ENCODE peak calls at places on chromosomes 7 and 10, in five cellular contexts. One of them, this sample, is unnamed.

GRCh38 chr10:35328404-35329037 is 7.8 kb upstream of the CCNY start:
- DNase-seq in IMR-90: peak
- DNase-seq in SK-N-SH: no peak
- DNase-seq in K562: no peak
- DNase-seq in GM12878: no peak
- DNase-seq in this sample: no peak

GRCh38 chr10:51007781-51008180 is 66.5 kb upstream of the PRKG1 start:
- DNase-seq in IMR-90: peak
- DNase-seq in SK-N-SH: no peak
- DNase-seq in K562: no peak
- DNase-seq in GM12878: no peak
- DNase-seq in this sample: no peak

GRCh38 chr10:3091346-3091787 is 24.0 kb downstream of the PFKP start:
- DNase-seq in IMR-90: peak
- DNase-seq in SK-N-SH: no peak
- DNase-seq in K562: no peak
- DNase-seq in GM12878: no peak
- DNase-seq in this sample: peak

GRCh38 chr7:73678862-73679261 is 4.4 kb downstream of the DNAJC30 start:
- DNase-seq in IMR-90: no peak
- DNase-seq in SK-N-SH: no peak
- DNase-seq in K562: no peak
- DNase-seq in GM12878: no peak
- DNase-seq in this sample: peak

GRCh38 chr10:86961481-86962091 is 3.2 kb downstream of the SNCG start:
- DNase-seq in IMR-90: peak
- DNase-seq in SK-N-SH: no peak
- DNase-seq in K562: no peak
- DNase-seq in GM12878: no peak
- DNase-seq in this sample: no peak

GRCh38 chr10:73253226-73253557 is 748 bp upstream of the MRPS16 start:
- DNase-seq in IMR-90: no peak
- DNase-seq in SK-N-SH: no peak
- DNase-seq in K562: no peak
- DNase-seq in GM12878: no peak
- DNase-seq in this sample: peak

GRCh38 chr7:143408686-143409551 is at the start of gene EPHA1:
- DNase-seq in IMR-90: no peak
- DNase-seq in SK-N-SH: no peak
- DNase-seq in K562: peak
- DNase-seq in GM12878: no peak
- DNase-seq in this sample: no peak

GRCh38 chr7:146902728-146903127 is 786.1 kb downstream of the CNTNAP2 start:
- DNase-seq in IMR-90: no peak
- DNase-seq in SK-N-SH: no peak
- DNase-seq in K562: no peak
- DNase-seq in GM12878: no peak
- DNase-seq in this sample: no peak

GRCh38 chr7:50584793-50585399 is 19.7 kb upstream of the DDC start:
- DNase-seq in IMR-90: no peak
- DNase-seq in SK-N-SH: no peak
- DNase-seq in K562: no peak
- DNase-seq in GM12878: no peak
- DNase-seq in this sample: no peak

GRCh38 chr7:12228024-12228423 is 16.9 kb downstream of the TMEM106B start:
- DNase-seq in IMR-90: no peak
- DNase-seq in SK-N-SH: no peak
- DNase-seq in K562: no peak
- DNase-seq in GM12878: no peak
- DNase-seq in this sample: no peak

GRCh38 chr10:113589225-113589770 is 36.4 kb downstream of the HABP2 start:
- DNase-seq in IMR-90: no peak
- DNase-seq in SK-N-SH: no peak
- DNase-seq in K562: no peak
- DNase-seq in GM12878: no peak
- DNase-seq in this sample: peak

GRCh38 chr10:78914502-78915330 is 154.1 kb upstream of the ZMIZ1 start:
- DNase-seq in IMR-90: no peak
- DNase-seq in SK-N-SH: no peak
- DNase-seq in K562: no peak
- DNase-seq in GM12878: peak
- DNase-seq in this sample: no peak

GRCh38 chr7:113774182-113774807 is 144.5 kb downstream of the PPP1R3A start:
- DNase-seq in IMR-90: peak
- DNase-seq in SK-N-SH: peak
- DNase-seq in K562: no peak
- DNase-seq in GM12878: no peak
- DNase-seq in this sample: peak

DNA sequence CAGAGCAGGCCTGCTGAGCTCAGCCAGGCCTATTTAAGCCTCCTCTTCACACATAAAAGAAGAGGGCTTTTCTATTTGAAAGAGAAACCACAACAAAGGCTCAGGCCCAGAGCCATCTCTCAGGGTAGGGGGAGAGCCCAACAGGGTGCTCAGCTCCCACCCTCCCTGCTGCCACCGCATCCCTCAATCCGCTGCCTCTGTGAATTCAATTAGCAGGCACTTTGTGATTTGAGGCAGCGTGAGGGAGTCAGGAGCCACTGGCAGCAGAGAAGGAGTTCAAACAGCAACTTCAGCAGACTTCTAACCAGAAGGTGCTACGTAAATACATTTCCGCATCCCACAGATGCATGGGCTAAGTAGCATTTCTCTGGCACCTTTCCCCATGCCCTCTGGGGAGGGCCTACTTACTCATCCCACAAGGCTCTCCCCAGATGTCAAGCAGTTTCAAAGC is 45.2 kb downstream of the LRRC20 start:
- DNase-seq in IMR-90: peak
- DNase-seq in SK-N-SH: no peak
- DNase-seq in K562: no peak
- DNase-seq in GM12878: no peak
- DNase-seq in this sample: no peak
- TF ChIP-seq MXI1 in IMR-90: no peak
- TF ChIP-seq MXI1 in SK-N-SH: no peak
- TF ChIP-seq MXI1 in K562: no peak
- TF ChIP-seq MXI1 in GM12878: no peak
- TF ChIP-seq MXI1 in this sample: no peak

DNA sequence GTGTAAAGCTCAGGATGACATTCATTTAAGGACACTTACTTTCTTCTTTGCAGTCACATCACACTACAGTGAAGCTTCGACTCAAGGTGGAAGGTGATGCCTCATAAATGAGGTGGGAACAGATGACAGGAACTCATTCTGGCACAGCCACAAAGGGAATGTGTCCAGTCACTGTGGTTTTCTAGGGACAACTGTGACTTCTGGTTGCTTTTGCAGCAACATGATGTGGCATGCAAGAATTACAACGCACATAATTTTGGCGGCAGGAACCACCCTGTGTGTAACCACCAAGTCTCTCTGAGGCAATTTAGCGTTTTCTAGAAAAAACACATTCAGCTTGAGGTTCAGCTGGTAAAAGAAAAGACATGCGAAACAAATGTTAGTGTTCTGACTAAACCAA is 32.0 kb upstream of the FERD3L start:
- DNase-seq in IMR-90: no peak
- DNase-seq in SK-N-SH: no peak
- DNase-seq in K562: no peak
- DNase-seq in GM12878: no peak
- DNase-seq in this sample: no peak
- TF ChIP-seq MXI1 in IMR-90: no peak
- TF ChIP-seq MXI1 in SK-N-SH: no peak
- TF ChIP-seq MXI1 in K562: no peak
- TF ChIP-seq MXI1 in GM12878: no peak
- TF ChIP-seq MXI1 in this sample: no peak

GRCh38 chr10:12566161-12567115 is 217.1 kb downstream of the CAMK1D start:
- DNase-seq in IMR-90: peak
- DNase-seq in SK-N-SH: no peak
- DNase-seq in K562: no peak
- DNase-seq in GM12878: no peak
- DNase-seq in this sample: no peak
- TF ChIP-seq MXI1 in IMR-90: no peak
- TF ChIP-seq MXI1 in SK-N-SH: no peak
- TF ChIP-seq MXI1 in K562: no peak
- TF ChIP-seq MXI1 in GM12878: no peak
- TF ChIP-seq MXI1 in this sample: no peak

DNA sequence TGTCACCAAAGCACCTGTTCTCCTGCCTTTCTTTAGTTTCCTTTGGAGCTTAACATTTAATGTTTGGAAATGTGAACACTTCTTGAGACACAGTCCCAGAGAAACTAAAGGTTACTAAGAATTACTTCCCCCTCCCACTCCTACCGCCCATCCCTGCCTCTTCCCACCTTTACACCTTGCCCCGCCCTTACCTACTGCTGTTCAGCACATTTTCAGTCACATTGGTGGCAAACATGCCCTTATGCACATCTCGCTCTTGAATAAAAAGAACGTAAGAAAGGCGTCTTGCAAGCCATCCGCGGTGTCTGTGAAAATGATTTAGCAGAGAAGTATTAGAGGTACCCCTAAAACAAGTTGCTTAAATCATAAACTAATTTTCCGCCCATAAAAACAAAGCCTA is 8.2 kb downstream of the GPAM start:
- DNase-seq in IMR-90: no peak
- DNase-seq in SK-N-SH: no peak
- DNase-seq in K562: no peak
- DNase-seq in GM12878: no peak
- DNase-seq in this sample: no peak
- TF ChIP-seq MXI1 in IMR-90: no peak
- TF ChIP-seq MXI1 in SK-N-SH: no peak
- TF ChIP-seq MXI1 in K562: no peak
- TF ChIP-seq MXI1 in GM12878: no peak
- TF ChIP-seq MXI1 in this sample: no peak

GRCh38 chr10:13559124-13559700 is 27.6 kb upstream of the PRPF18 start:
- DNase-seq in IMR-90: peak
- DNase-seq in SK-N-SH: no peak
- DNase-seq in K562: no peak
- DNase-seq in GM12878: no peak
- DNase-seq in this sample: no peak

GRCh38 chr10:13563481-13564445 is 23.0 kb upstream of the PRPF18 start:
- DNase-seq in IMR-90: peak
- DNase-seq in SK-N-SH: no peak
- DNase-seq in K562: no peak
- DNase-seq in GM12878: no peak
- DNase-seq in this sample: no peak

GRCh38 chr10:13555884-13556529 is 27.2 kb upstream of the BEND7 start:
- DNase-seq in IMR-90: no peak
- DNase-seq in SK-N-SH: no peak
- DNase-seq in K562: no peak
- DNase-seq in GM12878: no peak
- DNase-seq in this sample: no peak

DNA sequence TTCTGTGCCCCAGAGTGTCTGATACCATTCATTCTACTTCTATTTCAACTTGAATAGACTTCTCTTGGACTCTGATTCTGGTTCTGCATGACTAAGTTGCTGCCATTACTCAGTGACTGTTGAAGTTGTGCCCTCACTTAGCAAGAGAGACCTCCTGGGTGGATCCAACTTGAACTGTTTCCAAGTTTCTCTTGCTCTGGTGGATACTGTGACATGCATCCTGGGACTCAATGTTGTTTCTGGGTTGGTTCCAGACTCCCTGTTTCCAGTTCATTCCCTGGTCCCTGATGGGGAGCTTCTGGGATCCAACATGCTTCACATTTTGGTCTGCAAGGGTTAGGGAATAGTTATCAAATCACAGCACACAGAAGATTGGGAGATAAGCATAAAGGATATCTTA is 26.2 kb upstream of the PRPF18 start:
- DNase-seq in IMR-90: peak
- DNase-seq in SK-N-SH: no peak
- DNase-seq in K562: no peak
- DNase-seq in GM12878: no peak
- DNase-seq in this sample: no peak
- TF ChIP-seq MXI1 in IMR-90: no peak
- TF ChIP-seq MXI1 in SK-N-SH: no peak
- TF ChIP-seq MXI1 in K562: no peak
- TF ChIP-seq MXI1 in GM12878: no peak
- TF ChIP-seq MXI1 in this sample: no peak

GRCh38 chr10:12605580-12606405 is 256.4 kb downstream of the CAMK1D start:
- DNase-seq in IMR-90: peak
- DNase-seq in SK-N-SH: no peak
- DNase-seq in K562: no peak
- DNase-seq in GM12878: no peak
- DNase-seq in this sample: peak
- TF ChIP-seq MXI1 in IMR-90: no peak
- TF ChIP-seq MXI1 in SK-N-SH: no peak
- TF ChIP-seq MXI1 in K562: no peak
- TF ChIP-seq MXI1 in GM12878: no peak
- TF ChIP-seq MXI1 in this sample: no peak

GRCh38 chr10:42876476-42876875 is 93.9 kb downstream of the BMS1 start:
- DNase-seq in IMR-90: no peak
- DNase-seq in SK-N-SH: no peak
- DNase-seq in K562: no peak
- DNase-seq in GM12878: no peak
- DNase-seq in this sample: no peak

GRCh38 chr10:42875388-42875755 is 92.8 kb downstream of the BMS1 start:
- DNase-seq in IMR-90: no peak
- DNase-seq in SK-N-SH: no peak
- DNase-seq in K562: no peak
- DNase-seq in GM12878: no peak
- DNase-seq in this sample: no peak

GRCh38 chr10:42874713-42875387 is 92.3 kb downstream of the BMS1 start:
- DNase-seq in IMR-90: no peak
- DNase-seq in SK-N-SH: no peak
- DNase-seq in K562: no peak
- DNase-seq in GM12878: no peak
- DNase-seq in this sample: no peak

GRCh38 chr10:42876945-42877344 is 94.3 kb downstream of the BMS1 start:
- DNase-seq in IMR-90: no peak
- DNase-seq in SK-N-SH: no peak
- DNase-seq in K562: no peak
- DNase-seq in GM12878: no peak
- DNase-seq in this sample: no peak

DNA sequence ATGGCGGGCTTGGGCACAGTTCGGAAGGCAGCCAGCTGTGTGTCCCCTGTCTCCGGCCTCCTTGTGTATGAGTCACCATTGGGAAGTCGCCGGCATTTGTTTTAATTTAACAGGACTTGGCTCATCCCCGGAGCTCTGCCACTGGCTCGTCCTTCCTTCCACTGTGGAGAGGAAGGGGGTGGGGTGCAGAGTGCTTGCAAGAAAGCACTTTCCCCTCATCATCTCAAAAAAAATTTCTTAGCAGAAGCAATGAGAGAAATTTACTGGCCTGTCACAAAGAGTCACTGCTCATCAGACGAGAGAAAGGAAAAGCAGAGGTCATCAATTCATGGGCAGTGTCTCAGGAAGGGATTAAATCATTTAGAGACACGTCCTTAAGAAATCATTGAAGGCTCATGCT is 93.2 kb downstream of the BMS1 start:
- DNase-seq in IMR-90: peak
- DNase-seq in SK-N-SH: peak
- DNase-seq in K562: no peak
- DNase-seq in GM12878: no peak
- DNase-seq in this sample: no peak
- TF ChIP-seq MXI1 in IMR-90: no peak
- TF ChIP-seq MXI1 in SK-N-SH: no peak
- TF ChIP-seq MXI1 in K562: no peak
- TF ChIP-seq MXI1 in GM12878: no peak
- TF ChIP-seq MXI1 in this sample: no peak

This sample was measured in HepG2.